ENCODE peak calls at places on chromosomes 6 and 20, in seven cellular contexts. H, T, P, R, L, W and V are unnamed samples.

GRCh38 chr20:47429409-47429808 is 72.3 kb upstream of the NCOA3 start:
- DNase-seq in W (no peak), H (no peak), R (no peak), T (no peak), P (no peak), L (no peak), V (no peak)

GRCh38 chr20:39874049-39874893 is 814.8 kb downstream of the MAFB start:
- DNase-seq in L (peak), P (peak), H (peak), R (no peak), T (peak), W (peak), V (peak)

GRCh38 chr20:9103955-9104354 is 35.1 kb downstream of the PLCB4 start:
- DNase-seq in T (no peak), R (no peak), P (no peak), H (no peak), W (no peak), L (no peak), V (no peak)

GRCh38 chr6:143745160-143746133 is 67.7 kb downstream of the PHACTR2 start:
- DNase-seq in P (no peak), H (no peak), L (peak), W (peak), R (no peak), T (peak), V (no peak)

GRCh38 chr6:35064508-35065440 is 76.4 kb downstream of the TCP11 start:
- DNase-seq in W (no peak), L (no peak), T (no peak), P (no peak), R (no peak), H (no peak), V (no peak)

GRCh38 chr20:11132819-11133341 is 459.1 kb upstream of the JAG1 start:
- DNase-seq in W (no peak), H (no peak), L (no peak), R (no peak), T (no peak), P (no peak), V (no peak)

GRCh38 chr20:58597021-58597940 is 53.8 kb upstream of the STX16 start:
- DNase-seq in T (no peak), L (peak), W (no peak), R (no peak), H (no peak), P (no peak), V (no peak)

GRCh38 chr6:164356814-164357213 is 942.3 kb downstream of the QKI start:
- DNase-seq in L (no peak), R (no peak), W (no peak), H (no peak), P (no peak), T (no peak), V (no peak)

GRCh38 chr6:31352497-31353368 is 4.2 kb downstream of the HLA-B start:
- DNase-seq in R (no peak), W (no peak), T (no peak), H (no peak), L (no peak), P (no peak), V (no peak)

GRCh38 chr6:110357298-110357695 is 852 bp downstream of the METTL24 start:
- DNase-seq in H (no peak), T (no peak), R (no peak), P (no peak), L (no peak), W (no peak), V (no peak)

GRCh38 chr6:39706819-39707218 is 18.4 kb downstream of the KIF6 start:
- DNase-seq in W (no peak), T (no peak), L (no peak), R (no peak), H (no peak), P (no peak), V (no peak)

GRCh38 chr6:98845201-98846020 is 11.0 kb downstream of the POU3F2 start:
- DNase-seq in L (peak), T (peak), H (peak), P (no peak), W (peak), R (peak), V (peak)

GRCh38 chr20:63566395-63567131 is 7.5 kb downstream of the HELZ2 start:
- DNase-seq in P (no peak), W (no peak), H (no peak), R (peak), T (no peak), L (no peak), V (no peak)

GRCh38 chr6:88008411-88008810 is 39.2 kb upstream of the SPACA1 start:
- DNase-seq in L (no peak), T (no peak), W (no peak), H (no peak), R (no peak), P (no peak), V (no peak)

GRCh38 chr6:138837246-138837645 is 41.4 kb downstream of the ECT2L start:
- DNase-seq in W (no peak), H (no peak), R (no peak), T (no peak), L (no peak), P (no peak), V (no peak)

GRCh38 chr6:156809034-156809433 is 31.9 kb downstream of the ARID1B start:
- DNase-seq in P (no peak), L (no peak), R (no peak), W (no peak), H (no peak), T (no peak), V (peak)

GRCh38 chr6:168525926-168526630 is 85.1 kb downstream of the SMOC2 start:
- DNase-seq in P (no peak), L (no peak), W (no peak), H (no peak), T (no peak), R (no peak), V (no peak)

GRCh38 chr6:30641048-30641447 is 5.9 kb upstream of the C6orf136 start:
- DNase-seq in P (no peak), H (no peak), T (no peak), W (no peak), R (no peak), L (no peak), V (no peak)

DNA sequence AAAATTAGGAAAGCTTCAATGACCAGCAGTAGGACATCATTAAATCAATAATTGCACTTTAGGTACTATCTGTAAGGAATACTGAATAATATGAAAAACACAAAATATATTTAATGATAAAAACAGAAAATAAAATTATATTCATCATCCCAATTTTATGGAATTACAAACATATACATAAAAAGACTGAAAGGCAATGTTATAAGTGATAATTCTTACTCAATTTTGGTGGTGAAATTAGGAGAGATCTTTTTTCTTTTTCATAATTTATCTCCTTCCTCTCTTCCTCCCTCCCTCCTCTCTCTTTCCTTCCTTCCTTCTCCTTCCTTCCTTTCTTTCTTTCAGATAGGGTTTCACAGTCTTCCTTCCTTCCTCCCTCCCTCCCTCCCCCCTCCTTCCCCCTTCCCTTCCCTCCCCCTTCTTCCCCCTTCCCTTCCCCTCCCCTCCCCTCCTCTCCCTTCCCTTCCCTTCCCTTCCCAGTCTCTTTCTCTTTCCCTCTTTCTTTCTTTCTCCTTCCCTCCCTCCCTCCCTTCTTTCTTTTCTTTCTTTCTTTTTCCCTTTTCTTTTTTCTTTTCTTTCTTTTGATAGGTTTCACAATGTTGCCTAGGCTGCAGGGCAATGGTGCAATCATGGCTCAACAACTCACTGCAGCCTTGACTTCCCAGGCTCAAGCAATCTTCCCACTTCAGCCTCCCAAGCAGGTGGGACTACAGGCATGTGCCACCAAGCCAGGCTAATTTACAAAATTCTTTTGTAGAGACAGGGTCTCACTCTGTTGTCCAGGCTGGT is 36.8 kb downstream of the RSPH3 start:
- DNase-seq in W (no peak), H (no peak), R (no peak), T (no peak), L (no peak), P (no peak), V (no peak)
- TF ChIP-seq POLR2A in W (no peak), H (no peak), R (no peak), T (no peak), L (no peak), P (no peak), V (no peak)

DNA sequence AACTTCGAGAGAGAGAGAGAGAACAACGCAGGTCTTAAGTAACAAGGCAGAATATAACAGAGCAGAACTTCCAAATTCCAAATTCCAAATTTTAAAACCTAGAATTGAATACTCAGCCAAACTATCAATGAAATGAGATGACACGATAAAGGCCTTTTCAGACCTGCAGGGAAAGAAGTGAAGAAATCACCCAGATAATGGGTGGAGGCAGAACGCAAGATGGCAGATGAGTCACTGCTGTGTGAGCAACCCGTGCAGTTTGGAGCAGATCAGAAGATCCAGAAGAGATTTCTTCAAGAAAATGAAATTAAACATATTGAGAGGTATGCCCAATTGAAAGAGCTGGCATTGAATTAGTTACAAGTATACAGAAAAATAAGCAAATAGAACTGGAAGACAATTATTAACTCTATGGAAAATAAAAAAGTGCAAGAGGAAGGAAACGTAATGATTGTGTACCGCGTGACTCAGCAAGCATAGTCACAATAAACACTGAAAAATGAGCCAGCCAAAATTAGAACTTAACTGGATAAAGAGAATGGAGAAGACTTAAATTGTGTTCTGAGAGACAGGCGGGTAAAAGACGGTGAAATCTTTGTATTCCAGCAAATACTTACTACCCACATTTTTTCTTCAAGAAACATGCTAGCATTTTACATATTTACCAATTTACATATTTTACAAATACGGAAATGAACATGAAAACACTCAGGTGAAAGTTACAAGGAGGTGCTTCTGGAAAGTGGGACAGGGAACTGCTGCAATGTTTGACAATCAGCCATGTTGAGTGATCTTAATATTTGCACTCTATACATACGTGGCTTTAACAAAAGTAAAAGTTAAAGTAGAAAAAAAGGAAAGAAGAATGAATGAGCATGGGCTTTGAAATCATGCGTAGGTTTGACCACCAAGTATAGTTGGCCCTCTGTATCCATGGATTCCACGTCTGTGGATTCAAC is 87.9 kb upstream of the CDYL start:
- DNase-seq in H (no peak), T (no peak), P (no peak), W (peak), R (no peak), L (no peak), V (no peak)
- TF ChIP-seq CTCF in H (no peak), T (no peak), P (no peak), W (no peak), R (no peak), L (no peak), V (no peak)

DNA sequence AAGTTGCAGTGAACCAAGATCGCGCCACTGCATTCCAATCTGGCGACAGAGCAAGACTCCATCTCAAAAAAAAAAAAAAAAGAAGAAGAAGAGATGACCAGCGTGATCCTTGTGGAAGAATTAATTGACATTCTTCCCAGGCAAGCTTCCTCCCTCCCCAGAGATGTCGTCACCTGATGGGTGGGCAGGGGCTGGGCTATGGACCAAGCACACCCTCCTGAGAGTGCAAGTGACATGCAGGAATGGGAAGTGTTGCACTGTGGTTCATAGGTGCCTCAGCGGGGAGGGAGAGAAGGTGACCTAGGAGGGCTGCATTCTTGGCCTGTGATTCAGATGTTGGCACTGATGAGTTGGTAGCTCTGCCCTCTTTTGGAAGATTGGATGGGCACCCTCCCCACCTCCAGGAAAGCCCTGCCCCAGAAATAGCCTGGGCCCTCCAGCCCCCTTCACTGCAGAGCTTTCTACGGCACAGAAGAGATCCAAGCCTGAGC is 37.8 kb downstream of the TAF8 start:
- DNase-seq in H (no peak), P (no peak), W (peak), R (no peak), T (no peak), L (no peak), V (no peak)
- TF ChIP-seq EP300 in H (no peak), P (no peak), W (no peak), R (no peak), T (no peak), L (no peak), V (no peak)

GRCh38 chr6:134146268-134147032 is 94.0 kb upstream of the SLC2A12 start:
- DNase-seq in P (no peak), T (no peak), R (no peak), L (no peak), H (no peak), W (no peak), V (no peak)
- TF ChIP-seq POLR2A in P (no peak), T (no peak), R (no peak), L (no peak), H (no peak), W (no peak), V (no peak)

DNA sequence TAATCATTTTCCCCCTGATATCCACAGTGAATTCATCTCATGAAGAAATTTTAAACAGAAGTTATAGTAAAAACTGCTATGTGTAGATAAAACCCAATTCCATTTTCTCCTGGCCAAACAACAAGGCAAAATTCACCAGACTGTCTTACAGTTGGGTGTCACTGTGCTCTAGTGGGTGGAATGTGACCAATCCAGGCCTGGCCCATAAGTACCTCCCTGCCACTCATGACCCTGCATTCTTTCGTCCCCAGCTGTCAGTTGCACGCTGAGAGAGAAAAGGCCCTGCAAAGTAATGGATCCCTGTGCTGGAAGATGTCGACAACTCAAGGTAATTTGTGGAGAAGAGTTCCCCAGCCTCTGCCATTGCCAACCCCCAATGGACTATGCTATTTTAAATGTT is 92.7 kb upstream of the NRSN1 start:
- DNase-seq in T (no peak), W (no peak), P (no peak), H (no peak), R (no peak), L (no peak), V (no peak)
- TF ChIP-seq CTCF in T (no peak), W (no peak), P (no peak), H (no peak), R (no peak), L (no peak), V (no peak)